ENCODE peak calls at places on chromosomes 2 and 18, in eight cellular contexts. E is aorta; H is SW 1271; A is EH; K is astrocyte; B is RCC 7860; N is activated CD4-positive, CD25-positive, alpha-beta regulatory T cell treated with anti-CD3 and anti-CD28 coated beads, Interleukin-2, amount 50 U/mL, for 72 hours; W is frontal cortex. G is an unnamed sample.

GRCh38 chr2:73114273-73114867 is 1.6 kb upstream of the RAB11FIP5 start:
- DNase-seq in W (no peak), B (no peak), N (no peak), E (no peak), A (peak), H (no peak), K (no peak), G (no peak)

GRCh38 chr2:142190805-142191204 is 60.0 kb upstream of the LRP1B start:
- DNase-seq in B (no peak), W (no peak), E (no peak), A (peak), N (no peak), K (peak), H (peak), G (no peak)

GRCh38 chr18:55585586-55586521 is 2.1 kb downstream of the TCF4 start:
- DNase-seq in N (no peak), E (no peak), B (no peak), K (peak), H (no peak), W (no peak), A (peak), G (peak)

GRCh38 chr18:7789853-7790552 is 222.9 kb downstream of the PTPRM start:
- DNase-seq in B (peak), K (peak), A (peak), N (no peak), W (no peak), E (no peak), H (peak), G (no peak)

GRCh38 chr2:7525746-7526145 is 608.5 kb downstream of the RNF144A start:
- DNase-seq in W (no peak), B (no peak), K (no peak), N (no peak), H (no peak), E (no peak), A (no peak), G (no peak)

GRCh38 chr2:169077674-169078240 is 8.4 kb downstream of the DHRS9 start:
- DNase-seq in W (no peak), H (no peak), K (no peak), N (no peak), B (peak), A (no peak), E (no peak), G (no peak)

GRCh38 chr2:196851068-196851467 is 41.9 kb upstream of the C2orf66 start:
- DNase-seq in H (no peak), E (no peak), W (no peak), K (no peak), B (no peak), A (no peak), N (no peak), G (no peak)

GRCh38 chr2:82896117-82896516 is 1563.0 kb downstream of the SUCLG1 start:
- DNase-seq in A (no peak), N (no peak), E (peak), H (no peak), K (no peak), W (no peak), B (no peak), G (no peak)

GRCh38 chr2:204453730-204454167 is 91.5 kb upstream of the PARD3B start:
- DNase-seq in E (peak), B (peak), H (peak), A (peak), N (no peak), W (no peak), K (no peak), G (no peak)

GRCh38 chr2:54859997-54860701 is 136.7 kb downstream of the EML6 start:
- DNase-seq in E (no peak), B (peak), H (no peak), K (peak), A (peak), N (no peak), W (no peak), G (no peak)

GRCh38 chr2:47357475-47357874 is 45.5 kb upstream of the MSH2 start:
- DNase-seq in N (no peak), W (no peak), B (peak), A (peak), K (peak), H (no peak), E (no peak), G (no peak)

GRCh38 chr2:69095246-69095645 is 82.3 kb downstream of the ANTXR1 start:
- DNase-seq in B (no peak), H (no peak), E (no peak), A (peak), W (no peak), N (no peak), K (peak), G (no peak)